ENCODE peak calls at places on chromosomes 2 and 18, in five cellular contexts. T is sigmoid colon, D is vagina, I is Peyer's patch, C is lower leg skin. Z is an unnamed sample.

GRCh38 chr2:189982777-189983394 is 79.6 kb downstream of the MSTN start:
- DNase-seq in D (no peak), I (no peak), C (no peak), T (no peak), Z (peak)

GRCh38 chr2:127437781-127438726 is 19.8 kb downstream of the PROC start:
- DNase-seq in D (no peak), T (no peak), C (no peak), I (no peak), Z (no peak)

GRCh38 chr2:45000341-45000901 is 8.8 kb downstream of the SIX2 start:
- DNase-seq in D (no peak), C (peak), T (no peak), I (no peak), Z (no peak)

GRCh38 chr2:232493701-232494426 is 6.2 kb upstream of the ECEL1 start:
- DNase-seq in C (no peak), D (no peak), I (no peak), T (no peak), Z (no peak)

GRCh38 chr18:48365965-48366364 is 43.2 kb downstream of the ZBTB7C start:
- DNase-seq in D (no peak), T (no peak), C (no peak), I (no peak), Z (no peak)

GRCh38 chr2:201261471-201261870 is 1.1 kb downstream of the CASP8 start:
- DNase-seq in C (no peak), I (peak), T (no peak), D (no peak), Z (no peak)

GRCh38 chr2:101753207-101753616 is 55.7 kb downstream of the MAP4K4 start:
- DNase-seq in C (no peak), I (no peak), T (no peak), D (no peak), Z (no peak)

GRCh38 chr2:10584242-10584753 is 105.5 kb downstream of the NOL10 start:
- DNase-seq in D (no peak), T (no peak), I (no peak), C (no peak), Z (no peak)

GRCh38 chr18:74840492-74841167 is 243.0 kb downstream of the ZNF407 start:
- DNase-seq in C (no peak), I (no peak), D (no peak), T (no peak), Z (no peak)

GRCh38 chr2:100653449-100654045 is 90.8 kb downstream of the PDCL3 start:
- DNase-seq in C (no peak), D (no peak), I (no peak), T (no peak), Z (no peak)

GRCh38 chr2:230864605-230865323 is at the start of gene ITM2C:
- DNase-seq in C (no peak), T (peak), I (peak), D (no peak), Z (peak)
- TF ChIP-seq POLR2A in C (no peak), T (peak), I (peak), D (no peak), Z (no peak)

DNA sequence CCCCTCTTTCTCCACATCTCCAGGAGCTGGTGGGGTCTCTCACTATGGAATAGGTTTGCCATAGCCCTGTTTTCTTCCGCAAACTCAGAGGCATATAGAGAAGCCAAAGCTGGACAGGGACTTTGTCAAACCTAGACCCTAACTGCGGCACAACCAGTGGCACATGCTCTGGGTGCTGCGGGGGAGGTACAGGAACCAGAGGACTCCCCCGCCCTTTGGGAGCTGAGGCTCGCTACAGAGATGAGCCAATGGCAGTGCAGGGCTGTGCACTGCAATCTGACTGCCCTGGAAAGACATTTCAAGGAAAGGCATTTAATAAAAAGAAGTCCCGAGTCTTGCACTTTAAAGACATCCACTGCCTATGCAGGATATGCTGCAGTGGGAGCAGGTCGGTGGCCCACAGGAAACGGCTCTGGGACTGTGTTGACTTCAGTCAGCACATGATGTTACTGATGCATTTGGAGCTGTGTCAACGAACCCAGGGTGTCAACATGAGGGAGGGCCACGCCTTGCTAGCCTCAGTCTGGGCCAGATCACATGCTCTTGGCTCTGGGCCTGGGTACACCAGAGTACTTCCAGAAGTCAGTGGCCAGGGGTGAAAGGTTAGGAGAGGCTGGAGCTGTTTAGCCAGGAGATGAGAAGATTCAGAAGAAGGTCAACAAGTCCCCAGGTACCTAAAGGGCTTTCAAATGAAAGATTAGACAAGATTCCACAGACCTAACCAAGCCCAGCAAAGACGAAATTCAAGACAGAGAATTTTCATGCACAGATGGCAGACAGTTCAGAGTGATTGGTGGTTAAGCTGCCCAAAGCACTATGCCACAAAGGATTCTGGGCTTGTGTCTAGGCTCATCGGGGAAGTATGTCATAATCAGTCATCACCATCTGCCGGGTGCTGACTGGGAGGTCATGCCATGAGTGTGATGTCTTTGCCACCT is 8.2 kb downstream of the SLC35F6 start:
- DNase-seq in I (peak), D (no peak), C (peak), T (peak), Z (peak)
- TF ChIP-seq POLR2A in I (no peak), D (no peak), C (no peak), T (peak), Z (peak)

GRCh38 chr2:43040084-43040854 is 186.1 kb downstream of the ZFP36L2 start:
- DNase-seq in D (no peak), C (peak), T (no peak), I (no peak), Z (peak)
- TF ChIP-seq POLR2A in D (no peak), C (no peak), T (no peak), I (no peak), Z (no peak)

GRCh38 chr2:73986085-73986680 is 1.5 kb downstream of the TET3 start:
- DNase-seq in C (no peak), I (peak), T (no peak), D (no peak), Z (no peak)
- TF ChIP-seq POLR2A in C (no peak), I (no peak), T (no peak), D (no peak), Z (no peak)